ENCODE peak calls at places on chromosomes 12 and 14, in ten cellular contexts. E is fibroblast of villous mesenchyme, V is progenitor cell of endocrine pancreas, W is GM12878, K is sigmoid colon, J is nephron progenitor cell, H is dorsolateral prefrontal cortex, Z is A549, F is body of pancreas, Q is Peyer's patch. U is an unnamed sample.
A peak's percentile ranks its signal among the peaks of the same experiment; 100 is the strongest.

GRCh38 chr14:104264495-104265265 is 126.3 kb downstream of the KIF26A start:
- DNase-seq in E (no peak), V (no peak), W (no peak), K (peak; percentile 53), J (no peak), H (no peak), Z (no peak), F (peak; percentile 6), Q (peak; percentile 34), U (no peak)

GRCh38 chr12:67355428-67356385 is 86.5 kb downstream of the CAND1 start:
- DNase-seq in E (peak; percentile 73), V (no peak), W (peak; percentile 16), K (no peak), J (peak; percentile 6), H (no peak), Z (no peak), F (peak; percentile 18), Q (no peak), U (peak; percentile 3)

GRCh38 chr12:49941556-49942511 is 8.7 kb upstream of the AQP2 start:
- DNase-seq in E (no peak), V (no peak), W (no peak), K (no peak), J (no peak), H (no peak), Z (no peak), F (no peak), Q (no peak), U (no peak)

GRCh38 chr14:101444116-101444515 is 117.2 kb upstream of the DIO3 start:
- DNase-seq in E (peak; percentile 11), V (no peak), W (no peak), K (no peak), J (no peak), H (no peak), Z (peak; percentile 54), F (no peak), Q (no peak), U (no peak)

GRCh38 chr14:102805454-102805891 is 28.2 kb downstream of the TRAF3 start:
- DNase-seq in E (no peak), V (no peak), W (no peak), K (no peak), J (no peak), H (no peak), Z (no peak), F (no peak), Q (no peak), U (no peak)

GRCh38 chr12:10672231-10672868 is 1.5 kb downstream of the STYK1 start:
- DNase-seq in E (no peak), V (no peak), W (no peak), K (no peak), J (no peak), H (no peak), Z (no peak), F (no peak), Q (peak; percentile 77), U (no peak)

GRCh38 chr14:47040490-47040889 is 388.9 kb upstream of the RPL10L start:
- DNase-seq in E (no peak), V (no peak), W (no peak), K (no peak), J (peak; percentile 8), H (no peak), Z (no peak), F (no peak), Q (no peak), U (no peak)

GRCh38 chr14:90460136-90460535 is 63.3 kb downstream of the CALM1 start:
- DNase-seq in E (no peak), V (no peak), W (no peak), K (no peak), J (no peak), H (no peak), Z (no peak), F (no peak), Q (no peak), U (no peak)

GRCh38 chr12:132621657-132622435 is 3.3 kb downstream of the P2RX2 start:
- DNase-seq in E (no peak), V (no peak), W (no peak), K (no peak), J (no peak), H (no peak), Z (no peak), F (no peak), Q (no peak), U (no peak)

GRCh38 chr12:15897433-15897832 is 13.7 kb upstream of the DERA start:
- DNase-seq in E (no peak), V (no peak), W (no peak), K (no peak), J (no peak), H (no peak), Z (no peak), F (no peak), Q (no peak), U (no peak)

GRCh38 chr14:104164512-104164911 is 26.1 kb downstream of the KIF26A start:
- DNase-seq in E (no peak), V (no peak), W (no peak), K (no peak), J (no peak), H (no peak), Z (no peak), F (no peak), Q (no peak), U (no peak)

DNA sequence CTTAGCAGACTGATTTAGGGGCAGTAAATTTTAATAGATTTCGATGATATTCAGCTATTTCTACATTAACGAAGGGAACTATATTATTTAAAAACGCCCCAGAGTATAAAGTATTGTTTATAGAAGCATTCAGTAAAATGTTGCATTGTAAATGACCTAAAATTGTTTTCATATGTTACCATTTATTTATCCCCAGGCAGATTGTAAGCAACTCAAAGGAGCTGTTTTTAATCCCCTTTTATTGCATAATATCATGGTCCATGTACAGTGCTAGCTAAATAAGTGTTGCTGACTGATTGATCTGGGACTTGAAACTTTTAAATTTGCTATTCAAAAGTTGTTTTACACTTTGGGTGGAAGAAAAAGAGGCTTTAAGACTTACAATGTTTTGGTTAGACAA is 199.0 kb upstream of the SLC38A2 start:
- DNase-seq in E (no peak), V (no peak), W (no peak), K (no peak), J (no peak), H (no peak), Z (no peak), F (no peak), Q (no peak), U (no peak)
- TF ChIP-seq CTCF in E (no peak), V (no peak), W (no peak), K (no peak), J (no peak), H (no peak), Z (no peak), F (no peak), Q (no peak), U (no peak)

DNA sequence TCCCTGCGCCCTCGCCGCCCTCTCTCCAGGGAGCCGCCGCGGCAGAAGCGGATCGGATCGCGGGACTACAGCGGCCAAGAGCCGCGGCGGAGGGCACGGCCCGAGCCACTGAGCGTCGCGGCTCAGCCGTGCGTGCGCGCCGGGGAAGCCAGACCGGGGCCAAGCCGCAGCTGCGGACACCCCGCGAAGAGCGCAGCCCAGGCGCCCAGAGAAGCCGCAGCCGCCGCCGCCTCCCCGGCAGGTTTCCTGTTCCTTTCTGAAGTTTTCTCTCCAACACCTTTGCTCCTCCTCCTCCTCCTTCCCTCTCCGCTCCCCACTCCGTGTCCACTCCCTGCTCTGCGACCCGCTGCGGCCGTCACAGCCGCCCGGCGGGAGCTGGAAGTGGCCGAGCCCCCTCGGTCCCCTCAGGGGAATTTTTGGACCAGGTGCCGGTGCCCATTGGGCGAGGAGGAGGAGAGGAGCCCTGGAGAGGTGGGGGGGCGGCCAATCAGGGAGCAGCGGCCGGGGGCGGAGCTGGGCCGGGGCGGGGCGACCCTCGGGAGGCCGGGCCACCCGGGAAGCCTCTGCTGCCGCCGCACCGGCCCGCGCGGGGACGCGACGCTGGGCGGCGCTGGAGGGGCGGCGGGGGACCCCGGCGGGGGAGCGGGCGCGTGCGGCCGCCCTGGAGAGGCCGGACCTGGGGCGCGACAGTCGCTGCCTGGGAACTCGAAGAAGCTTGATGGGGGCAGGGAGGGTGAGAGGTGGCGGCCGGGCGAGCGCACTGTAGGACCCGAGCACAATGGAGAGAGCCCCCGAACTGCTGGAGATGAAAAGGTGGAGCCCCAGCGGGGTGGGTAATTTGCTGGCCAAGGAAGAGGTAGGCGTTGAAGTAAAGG is at the start of gene ITPR2:
- DNase-seq in E (peak; percentile 91), V (peak; percentile 99), W (peak; percentile 60), K (peak; percentile 97), J (peak; percentile 97), H (peak; percentile 86), Z (peak; percentile 94), F (peak; percentile 96), Q (peak; percentile 96), U (peak; percentile 86)
- TF ChIP-seq CTCF in E (no peak), V (peak; percentile 60), W (peak; percentile 21), K (no peak), J (no peak), H (peak; percentile 30), Z (peak; percentile 60), F (no peak), Q (peak; percentile 25), U (peak; percentile 58)

DNA sequence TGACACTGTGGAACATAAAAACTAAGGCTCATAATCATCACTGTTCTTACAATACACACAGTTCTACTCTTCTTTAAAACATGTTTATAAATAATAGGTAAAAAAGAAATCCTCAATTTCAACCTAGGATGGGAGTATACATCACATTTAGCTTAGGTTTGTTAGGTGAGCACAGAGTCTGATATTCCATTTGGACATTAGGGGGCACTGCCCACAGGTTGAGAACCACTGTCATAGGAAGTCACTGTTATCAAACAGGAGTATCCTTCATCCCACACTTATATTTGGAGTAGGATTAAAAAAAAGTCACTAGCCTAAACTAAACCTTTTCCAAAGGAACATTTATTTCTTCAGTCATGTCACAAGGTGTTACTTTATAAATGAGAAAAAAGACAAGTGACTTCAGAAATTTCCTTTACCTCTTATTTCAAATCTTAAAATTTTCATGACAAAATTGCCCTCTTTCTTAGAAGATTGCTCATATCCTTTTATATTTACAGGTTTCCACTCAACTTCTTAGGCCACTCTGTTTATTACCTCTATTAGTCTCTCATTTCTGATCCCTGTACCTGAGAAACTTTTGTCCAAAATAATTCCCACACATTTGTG is 240.6 kb downstream of the CPNE8 start:
- DNase-seq in E (peak; percentile 30), V (no peak), W (peak; percentile 15), K (no peak), J (no peak), H (no peak), Z (no peak), F (no peak), Q (no peak), U (no peak)
- TF ChIP-seq CTCF in E (peak; percentile 72), V (peak; percentile 67), W (peak; percentile 61), K (peak; percentile 18), J (peak; percentile 53), H (peak; percentile 49), Z (peak; percentile 59), F (peak; percentile 8), Q (peak; percentile 38), U (peak; percentile 66)

DNA sequence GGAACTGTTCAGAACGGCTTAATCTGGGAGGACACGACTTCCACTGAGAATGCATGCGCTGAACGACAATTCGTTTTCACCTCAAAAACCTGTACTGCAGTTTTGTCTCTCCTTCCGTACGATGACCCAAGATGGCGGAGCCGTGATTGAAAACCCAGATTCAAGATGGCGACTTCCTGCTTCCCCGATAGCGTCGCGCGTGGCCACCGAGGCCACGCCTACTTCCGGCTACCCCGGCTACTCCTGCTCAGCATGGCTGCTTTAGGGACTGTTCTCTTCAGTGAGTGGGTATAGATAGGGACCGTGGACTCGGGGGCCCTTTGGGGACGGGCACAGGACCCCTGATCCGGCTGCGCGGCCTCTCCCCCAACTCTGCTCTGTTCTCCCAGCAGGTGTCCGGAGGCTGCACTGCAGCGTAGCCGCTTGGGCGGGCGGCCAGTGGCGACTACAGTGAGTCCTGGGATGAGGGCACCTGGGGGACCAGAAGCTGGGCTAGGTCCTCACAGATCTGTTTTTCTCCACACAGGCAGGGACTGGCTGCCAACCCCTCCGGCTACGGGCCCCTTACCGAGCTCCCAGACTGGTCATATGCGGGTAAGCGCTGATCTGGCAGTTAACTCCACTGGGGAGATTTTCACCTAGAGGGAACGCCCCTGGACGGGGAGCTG is at the start of gene MRPL52:
- DNase-seq in E (peak; percentile 88), V (peak; percentile 53), W (no peak), K (peak; percentile 94), J (peak; percentile 81), H (peak; percentile 87), Z (peak; percentile 88), F (peak; percentile 90), Q (peak; percentile 91), U (peak; percentile 73)
- TF ChIP-seq CTCF in E (no peak), V (no peak), W (no peak), K (no peak), J (no peak), H (peak; percentile 12), Z (no peak), F (no peak), Q (no peak), U (no peak)

U was measured in neural crest cell.